ENCODE peak calls at places on chromosomes 11 and 22, in seven cellular contexts. Y is GM23338, R is stomach, K is psoas muscle, H is uterus, X is heart left ventricle, I is aorta. G is an unnamed sample. For H3K4me1, the result is how much of the 10 kb centered on the place peaks cover.

GRCh38 chr11:30741039-30741550 is 154.9 kb upstream of the MPPED2 start:
- DNase-seq in I (no peak), H (peak), X (no peak), K (no peak), R (no peak), Y (no peak), G (no peak)

GRCh38 chr11:18063131-18063530 is 17.1 kb upstream of the TPH1 start:
- DNase-seq in R (peak), Y (no peak), K (no peak), X (no peak), H (no peak), I (no peak), G (no peak)

GRCh38 chr11:88338223-88338661 is 706 bp upstream of the CTSC start:
- DNase-seq in H (peak), K (peak), Y (peak), I (no peak), X (peak), R (peak), G (peak)

GRCh38 chr11:121372671-121373429 is 79.3 kb upstream of the SORL1 start:
- DNase-seq in I (no peak), X (no peak), Y (peak), R (no peak), H (no peak), K (no peak), G (no peak)

GRCh38 chr22:25213221-25213620 is 6.2 kb upstream of the CRYBB2 start:
- DNase-seq in I (no peak), H (no peak), X (no peak), R (no peak), K (no peak), Y (no peak), G (no peak)

GRCh38 chr11:130439160-130439519 is 9.3 kb upstream of the ADAMTS15 start:
- DNase-seq in H (no peak), K (no peak), X (no peak), R (no peak), I (no peak), Y (no peak), G (no peak)

GRCh38 chr11:29093416-29093815 is 923.4 kb downstream of the KCNA4 start:
- DNase-seq in R (no peak), Y (no peak), I (no peak), K (no peak), H (no peak), X (no peak), G (no peak)

GRCh38 chr11:66509131-66509561 is 1.3 kb upstream of the BBS1 start:
- DNase-seq in X (no peak), H (no peak), I (no peak), R (no peak), K (peak), Y (no peak), G (no peak)

GRCh38 chr11:125724125-125724524 is 22.0 kb upstream of the PATE1 start:
- DNase-seq in R (no peak), K (no peak), Y (peak), X (no peak), H (no peak), I (no peak), G (no peak)

GRCh38 chr22:34951212-34951611 is 114.7 kb upstream of the ISX start:
- DNase-seq in X (no peak), I (no peak), K (no peak), H (no peak), R (no peak), Y (peak), G (no peak)

GRCh38 chr11:21771097-21771496 is 421.8 kb upstream of the ANO5 start:
- DNase-seq in K (no peak), Y (no peak), H (no peak), X (no peak), I (no peak), R (no peak), G (no peak)

GRCh38 chr11:17331669-17332068 is 19.9 kb upstream of the NCR3LG1 start:
- DNase-seq in Y (no peak), H (no peak), R (no peak), X (no peak), K (no peak), I (no peak), G (no peak)

GRCh38 chr11:86606849-86607481 is 65.5 kb downstream of the ME3 start:
- DNase-seq in R (no peak), X (no peak), Y (no peak), K (no peak), H (no peak), I (no peak), G (no peak)

GRCh38 chr22:44493206-44493605 is 4.8 kb downstream of the RTL6 start:
- DNase-seq in X (no peak), I (no peak), H (no peak), K (no peak), Y (no peak), R (no peak), G (no peak)

GRCh38 chr11:33773399-33774355 is 643 bp downstream of the FBXO3 start:
- DNase-seq in K (no peak), H (no peak), I (no peak), Y (peak), X (no peak), R (no peak), G (no peak)

GRCh38 chr11:114724916-114725524 is 46.7 kb downstream of the NXPE2 start:
- DNase-seq in R (no peak), I (no peak), K (no peak), X (no peak), Y (no peak), H (no peak), G (no peak)

GRCh38 chr11:41201156-41201555 is 258.3 kb downstream of the LRRC4C start:
- DNase-seq in X (no peak), Y (peak), I (no peak), K (no peak), R (peak), H (no peak), G (peak)

GRCh38 chr11:72321381-72321996 is 77.5 kb upstream of the PHOX2A start:
- DNase-seq in K (no peak), H (no peak), I (no peak), X (no peak), R (no peak), Y (peak), G (no peak)

GRCh38 chr22:29308148-29308790 is 1.8 kb downstream of the GAS2L1 start:
- DNase-seq in K (peak), I (peak), H (no peak), R (no peak), X (no peak), Y (no peak), G (no peak)

GRCh38 chr11:2762451-2762850 is 62.7 kb upstream of the KCNQ1OT1 start:
- DNase-seq in X (peak), K (no peak), H (no peak), Y (no peak), R (peak), I (peak), G (peak)

GRCh38 chr11:14067686-14068085 is 105.2 kb downstream of the SPON1 start:
- DNase-seq in X (no peak), H (no peak), K (no peak), I (no peak), Y (no peak), R (no peak), G (no peak)

GRCh38 chr11:18987454-18988231 is 48.4 kb upstream of the MRGPRX1 start:
- DNase-seq in K (no peak), X (no peak), H (no peak), R (no peak), Y (no peak), I (no peak), G (no peak)

GRCh38 chr11:115561116-115561515 is 56.9 kb upstream of the CADM1 start:
- DNase-seq in K (no peak), R (no peak), Y (no peak), X (no peak), H (no peak), I (no peak), G (no peak)

GRCh38 chr11:72735495-72736027 is 16.6 kb downstream of the ARAP1 start:
- DNase-seq in K (peak), I (no peak), X (peak), R (no peak), H (no peak), Y (peak), G (no peak)

GRCh38 chr11:73175551-73176144 is 33.5 kb upstream of the FCHSD2 start:
- DNase-seq in K (peak), I (peak), H (no peak), X (no peak), R (no peak), Y (no peak), G (no peak)

GRCh38 chr11:107741044-107741823 is 29.4 kb upstream of the SLN start:
- DNase-seq in Y (peak), I (no peak), R (no peak), H (no peak), K (no peak), X (no peak), G (peak)

GRCh38 chr11:35146074-35146521 is 7.1 kb downstream of the CD44 start:
- DNase-seq in H (no peak), I (no peak), Y (no peak), X (no peak), R (no peak), K (no peak), G (no peak)

GRCh38 chr11:68028802-68029475 is 1.5 kb upstream of the NDUFS8 start:
- DNase-seq in Y (no peak), X (no peak), I (no peak), R (no peak), K (no peak), H (no peak), G (no peak)

GRCh38 chr22:50526849-50527801 is 1.7 kb upstream of the SCO2 start:
- DNase-seq in X (peak), H (peak), Y (peak), I (no peak), R (peak), K (peak), G (peak)

GRCh38 chr11:107844041-107844440 is 14.5 kb downstream of the SLC35F2 start:
- DNase-seq in Y (no peak), H (no peak), I (no peak), K (no peak), R (no peak), X (no peak), G (no peak)

GRCh38 chr11:3880724-3881123 is 25.3 kb downstream of the STIM1 start:
- DNase-seq in R (no peak), Y (no peak), X (no peak), H (no peak), K (no peak), I (no peak), G (no peak)

GRCh38 chr22:44659140-44659539 is 42.9 kb upstream of the PRR5 start:
- DNase-seq in R (no peak), K (peak), H (no peak), X (no peak), I (peak), Y (no peak), G (no peak)

GRCh38 chr11:86477495-86478155 is 102.9 kb downstream of the CCDC81 start:
- DNase-seq in K (no peak), H (peak), Y (no peak), R (no peak), X (no peak), I (no peak), G (no peak)

GRCh38 chr11:100785148-100785983 is 98.3 kb downstream of the ARHGAP42 start:
- DNase-seq in H (peak), K (no peak), X (no peak), R (peak), Y (peak), I (no peak), G (peak)

GRCh38 chr22:17638182-17638431 is 450 bp upstream of the BCL2L13 start:
- DNase-seq in I (no peak), X (no peak), R (no peak), Y (peak), H (no peak), K (no peak), G (no peak)

GRCh38 chr11:77704029-77704428 is 66.4 kb upstream of the CLNS1A start:
- DNase-seq in Y (no peak), H (no peak), I (no peak), X (no peak), K (no peak), R (no peak), G (no peak)

GRCh38 chr22:50463188-50463900 is 11.5 kb downstream of the SBF1 start:
- DNase-seq in K (no peak), I (no peak), R (no peak), X (no peak), H (no peak), Y (no peak), G (no peak)

GRCh38 chr11:35144103-35144741 is 5.3 kb downstream of the CD44 start:
- DNase-seq in R (peak), K (no peak), X (no peak), Y (no peak), H (no peak), I (peak), G (peak)

GRCh38 chr11:79431535-79431934 is 9.3 kb downstream of the TENM4 start:
- DNase-seq in R (no peak), I (no peak), Y (no peak), H (no peak), K (no peak), X (no peak), G (no peak)

DNA sequence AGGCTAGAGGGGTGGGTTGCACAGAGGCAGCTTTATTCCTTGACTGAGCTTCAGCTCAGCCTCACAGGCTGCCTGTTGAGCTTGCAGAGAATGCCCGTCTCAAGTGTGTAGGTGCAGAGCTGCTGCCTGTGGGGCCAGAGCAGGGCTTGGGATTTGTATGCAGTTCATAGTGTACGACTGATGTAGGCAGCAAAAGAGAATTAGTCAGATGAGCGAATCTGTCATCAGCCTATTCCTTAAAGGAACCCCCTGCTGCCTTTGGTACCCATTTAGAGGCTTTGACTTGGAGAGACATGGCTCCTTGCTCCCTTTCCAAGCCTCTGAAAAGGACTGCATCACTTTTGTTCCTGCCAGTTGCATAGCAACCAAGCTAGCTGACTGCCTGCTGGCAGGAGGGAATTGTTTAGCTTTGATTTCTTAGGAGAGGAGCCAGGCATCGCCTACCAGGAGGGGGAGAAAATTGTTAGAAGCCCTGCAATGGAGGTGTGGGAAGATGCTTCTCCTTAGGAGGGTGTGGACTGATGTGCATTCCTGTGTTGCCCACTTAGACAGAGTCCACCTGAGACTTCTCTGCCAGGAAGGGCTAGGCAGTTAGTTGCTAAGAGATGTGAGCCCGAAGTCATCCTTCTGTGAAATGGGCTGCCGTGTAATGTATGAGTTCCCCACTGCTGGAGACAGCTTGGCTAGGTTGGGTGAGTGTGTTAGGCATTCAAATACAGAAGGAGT is 10.9 kb downstream of the ACO2 start:
- DNase-seq in I (peak), H (no peak), R (no peak), Y (peak), K (no peak), X (no peak), G (no peak)
- H3K4me1 ChIP-seq in I (under half), H (under half), R (half or more), Y (under half), K (half or more), X (half or more), G (under half)

GRCh38 chr22:23166038-23166831 is 14.1 kb upstream of the BCR start:
- DNase-seq in X (no peak), I (no peak), K (no peak), R (no peak), H (no peak), Y (no peak), G (no peak)
- H3K27ac ChIP-seq in X (no peak), I (no peak), K (no peak), R (no peak), H (no peak), Y (no peak), G (no peak)

DNA sequence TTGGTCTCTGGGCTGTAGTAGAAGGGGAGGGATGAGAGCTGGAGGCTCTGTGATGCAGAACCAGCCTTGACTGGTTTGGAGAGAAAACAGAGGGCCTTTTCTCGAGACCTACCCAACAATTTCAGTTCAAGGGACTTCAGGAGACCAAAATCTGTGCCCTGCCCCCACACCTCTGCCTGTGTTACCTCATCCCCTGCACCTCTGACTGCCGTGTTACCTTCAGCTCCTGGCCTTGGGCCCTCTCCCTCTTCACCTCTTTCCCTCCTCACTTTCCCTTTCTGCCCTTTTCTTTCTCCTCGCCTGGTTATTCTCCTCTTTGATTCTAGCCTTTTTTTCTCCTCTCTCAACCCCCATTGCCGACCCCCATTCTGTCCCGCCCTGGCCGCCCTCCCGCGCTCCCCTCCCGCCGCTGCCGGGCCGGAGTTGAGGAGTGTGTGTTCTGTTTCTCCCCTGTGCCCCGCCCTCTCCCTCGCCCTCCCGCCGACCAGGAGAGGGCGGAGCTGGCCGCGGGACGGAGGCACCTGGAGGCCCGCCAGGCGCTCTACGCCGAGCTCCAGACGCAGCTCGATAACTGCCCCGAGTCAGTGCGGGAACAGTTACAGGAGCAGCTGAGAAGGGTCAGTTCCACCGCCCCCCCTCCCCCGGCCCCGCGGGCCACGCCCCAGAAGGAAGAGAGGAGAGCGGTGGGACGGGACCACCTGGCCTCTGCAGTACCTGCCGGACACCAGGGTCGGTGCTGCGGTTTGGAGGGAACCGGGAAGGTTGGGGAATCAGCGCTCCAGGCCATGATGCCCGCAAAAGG is 27.2 kb downstream of the PHLDB1 start:
- DNase-seq in K (peak), R (peak), I (peak), Y (peak), H (peak), X (peak), G (peak)
- H3K4me3 ChIP-seq in K (peak), R (peak), I (no peak), Y (peak), H (peak), X (peak), G (no peak)

GRCh38 chr11:831132-831864 is 1.5 kb upstream of the CD151 start:
- DNase-seq in K (no peak), I (no peak), X (no peak), H (no peak), Y (no peak), R (no peak), G (no peak)

GRCh38 chr11:830295-831131 is 2.2 kb upstream of the CD151 start:
- DNase-seq in R (peak), Y (peak), K (peak), I (peak), H (peak), X (peak), G (peak)

GRCh38 chr11:832529-833113 is at the start of gene CD151:
- DNase-seq in H (no peak), K (peak), R (peak), Y (peak), I (no peak), X (peak), G (no peak)

GRCh38 chr11:833114-833791 is 501 bp downstream of the CD151 start:
- DNase-seq in H (peak), R (peak), X (peak), K (peak), Y (peak), I (peak), G (no peak)

DNA sequence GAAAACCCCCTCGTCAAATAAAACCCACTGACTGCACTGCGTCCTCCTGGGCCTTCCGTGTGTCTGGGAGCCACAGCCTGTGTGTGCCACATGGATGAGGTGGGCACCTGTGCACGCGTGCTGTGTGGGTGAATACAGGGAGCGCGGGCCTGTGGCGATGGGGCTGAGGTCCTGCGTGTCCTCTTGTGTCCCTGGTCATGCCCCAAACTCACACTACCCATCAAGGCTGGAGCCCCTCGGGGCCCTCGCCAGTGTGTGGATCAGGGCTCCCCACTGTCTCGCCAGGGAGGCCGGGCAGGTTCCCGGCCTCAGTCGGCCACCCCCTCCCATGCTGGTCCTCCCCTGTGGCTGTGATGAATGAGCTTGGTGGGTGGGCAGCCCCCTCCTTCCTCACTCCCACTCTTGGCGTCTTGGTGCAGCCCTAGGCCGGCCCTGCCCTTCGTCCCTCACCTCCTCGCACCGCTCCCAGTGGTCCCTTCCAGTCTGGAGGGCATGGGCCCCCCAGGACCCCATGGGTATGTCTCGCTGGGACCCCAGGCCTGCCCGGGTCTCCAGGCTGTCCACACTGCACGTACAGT is 712 bp upstream of the CD151 start:
- DNase-seq in X (no peak), K (no peak), H (no peak), R (no peak), Y (no peak), I (no peak), G (no peak)
- H3K4me1 ChIP-seq in X (half or more), K (half or more), H (under half), R (half or more), Y (under half), I (under half), G (under half)

GRCh38 chr11:10655227-10655626 is 38.3 kb downstream of the IRAG1 start:
- DNase-seq in I (no peak), H (no peak), Y (no peak), X (no peak), R (no peak), K (no peak), G (no peak)
- H3K27ac ChIP-seq in I (peak), H (peak), Y (no peak), X (no peak), R (peak), K (no peak), G (no peak)